ENCODE peak calls at places on chromosomes 16 and 17, in eight cellular contexts. E is fibroblast of pulmonary artery, X is AG04450, Z is tibial artery, U is GM23248, O is HCT116, N is cardiac fibroblast, H is astrocyte of the cerebellum. D is an unnamed sample.
A peak's percentile ranks its signal among the peaks of the same experiment; 100 is the strongest.

GRCh38 chr16:73125860-73126259 is 77.9 kb upstream of the ZFHX3 start:
- DNase-seq in U (peak; percentile 87), X (peak; percentile 11), Z (peak; percentile 35), O (no peak), N (peak; percentile 90), E (peak; percentile 91), H (peak; percentile 8), D (no peak)

GRCh38 chr17:76397687-76398522 is 13.5 kb downstream of the SPHK1 start:
- DNase-seq in O (peak; percentile 68), U (peak; percentile 87), H (peak; percentile 82), Z (peak; percentile 96), E (peak; percentile 91), N (peak; percentile 92), X (peak; percentile 77), D (peak; percentile 88)

GRCh38 chr16:17283022-17283421 is 187.7 kb downstream of the XYLT1 start:
- DNase-seq in Z (no peak), O (no peak), U (no peak), N (no peak), H (no peak), E (no peak), X (no peak), D (no peak)

GRCh38 chr16:84598391-84598750 is 19.5 kb downstream of the COTL1 start:
- DNase-seq in Z (no peak), H (no peak), X (no peak), N (no peak), U (no peak), O (no peak), E (no peak), D (peak; percentile 54)

GRCh38 chr17:43312011-43312410 is 78.2 kb upstream of the RNU2-1 start:
- DNase-seq in U (no peak), Z (no peak), N (no peak), H (no peak), O (no peak), X (no peak), E (no peak), D (no peak)

GRCh38 chr16:30700491-30700890 is 1.5 kb downstream of the SRCAP start:
- DNase-seq in O (no peak), E (peak; percentile 62), N (peak; percentile 72), U (peak; percentile 34), H (no peak), Z (no peak), X (no peak), D (no peak)

GRCh38 chr16:89210904-89211515 is 6.5 kb upstream of the ZNF778 start:
- DNase-seq in U (peak; percentile 66), O (no peak), Z (no peak), E (no peak), H (no peak), N (no peak), X (no peak), D (no peak)

GRCh38 chr16:28951410-28951943 is 740 bp downstream of the NFATC2IP start:
- DNase-seq in X (no peak), E (no peak), U (peak; percentile 53), Z (no peak), N (no peak), O (no peak), H (no peak), D (no peak)

GRCh38 chr17:37788531-37788930 is 43.7 kb upstream of the HNF1B start:
- DNase-seq in X (no peak), H (no peak), E (no peak), N (no peak), O (no peak), U (no peak), Z (no peak), D (no peak)

GRCh38 chr17:30396612-30397011 is 17.9 kb downstream of the CPD start:
- DNase-seq in E (no peak), H (no peak), U (no peak), X (no peak), O (no peak), N (no peak), Z (no peak), D (no peak)

GRCh38 chr17:72648702-72649101 is 443.8 kb downstream of the SLC39A11 start:
- DNase-seq in H (no peak), O (no peak), Z (no peak), X (no peak), N (no peak), U (no peak), E (no peak), D (no peak)

GRCh38 chr16:51391798-51392511 is 240.9 kb upstream of the SALL1 start:
- DNase-seq in E (peak; percentile 13), N (peak; percentile 4), H (no peak), O (no peak), X (no peak), U (no peak), Z (no peak), D (no peak)

GRCh38 chr17:64736804-64737492 is 74.8 kb upstream of the SMURF2 start:
- DNase-seq in U (peak; percentile 69), H (no peak), O (peak; percentile 61), X (peak; percentile 21), N (peak; percentile 75), E (peak; percentile 77), Z (no peak), D (peak; percentile 38)

GRCh38 chr17:81412490-81413093 is 17.3 kb downstream of the BAHCC1 start:
- DNase-seq in H (no peak), U (no peak), E (peak; percentile 73), N (peak; percentile 66), X (no peak), O (no peak), Z (no peak), D (no peak)

GRCh38 chr16:20385844-20386832 is 18.4 kb downstream of the PDILT start:
- DNase-seq in H (peak; percentile 4), U (peak; percentile 52), N (peak; percentile 59), Z (peak; percentile 28), X (peak; percentile 6), O (peak; percentile 35), E (peak; percentile 62), D (peak; percentile 58)

GRCh38 chr17:78314683-78315354 is 45.1 kb downstream of the SOCS3 start:
- DNase-seq in N (no peak), Z (no peak), U (no peak), H (no peak), O (no peak), E (no peak), X (no peak), D (no peak)
- H3K4me3 ChIP-seq in N (no peak overlapping the region), Z (peak overlapping the region; percentile 41), U (peak overlapping the region; percentile 68), H (no peak overlapping the region), O (peak overlapping the region; percentile 57), E (no peak overlapping the region), X (no peak overlapping the region), D (peak overlapping the region; percentile 39)

DNA sequence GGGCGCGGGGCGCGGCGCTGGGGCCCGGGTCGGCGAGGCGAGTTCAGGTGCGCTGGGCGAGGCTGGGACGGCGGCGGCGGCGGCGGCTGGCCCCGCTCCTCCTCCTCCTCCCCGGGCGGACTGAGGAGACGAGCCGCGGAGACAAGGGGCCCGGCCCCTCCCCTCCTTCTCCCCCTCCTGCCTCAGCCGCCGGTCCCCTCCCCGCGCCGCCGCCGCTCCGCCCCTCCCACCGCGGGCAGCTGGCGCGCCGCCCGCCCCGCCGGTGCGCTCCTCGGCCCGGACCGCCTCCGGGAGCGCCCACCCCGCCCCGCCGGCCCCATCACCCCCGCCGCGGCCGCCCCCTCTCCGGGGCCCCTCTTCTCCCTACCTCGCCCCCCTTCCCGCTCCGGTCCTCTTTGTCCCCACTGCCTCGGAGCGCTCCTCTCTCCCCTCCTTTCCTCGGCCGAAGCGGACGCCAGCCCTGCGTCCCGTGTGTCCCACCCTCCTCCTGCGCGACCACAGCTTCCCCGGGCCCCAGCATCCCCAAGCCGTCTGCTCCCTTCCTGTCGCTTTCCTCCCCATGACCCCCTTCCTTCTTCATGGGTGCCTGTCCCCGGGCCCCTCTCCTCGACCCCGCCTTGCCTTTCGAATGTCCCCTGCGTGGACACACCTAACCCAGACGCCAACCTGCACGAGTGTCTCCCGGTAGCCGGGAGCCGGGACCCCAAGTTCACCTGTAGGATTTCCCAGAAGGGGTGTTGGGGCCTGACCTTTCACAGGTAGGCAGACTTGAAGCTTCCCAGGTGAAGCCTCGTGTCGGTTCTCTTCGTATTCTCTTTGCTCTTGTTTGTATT is at the start of gene TOX3:
- DNase-seq in H (no peak), U (peak; percentile 1), X (no peak), O (no peak), E (no peak), Z (no peak), N (no peak), D (no peak)
- H3K4me3 ChIP-seq in H (peak within 1 kb of the TSS; percentile 24), U (no peak within 1 kb of the TSS), X (no peak within 1 kb of the TSS), O (no peak within 1 kb of the TSS), E (no peak within 1 kb of the TSS), Z (peak within 1 kb of the TSS; percentile 14), N (no peak within 1 kb of the TSS), D (no peak within 1 kb of the TSS)

GRCh38 chr16:52499061-52499460 is 47.9 kb downstream of the TOX3 start:
- DNase-seq in N (no peak), H (no peak), U (no peak), O (no peak), X (no peak), E (no peak), Z (no peak), D (no peak)
- H3K4me3 ChIP-seq in N (no peak overlapping the region), H (no peak overlapping the region), U (no peak overlapping the region), O (no peak overlapping the region), X (no peak overlapping the region), E (no peak overlapping the region), Z (no peak overlapping the region), D (no peak overlapping the region)

GRCh38 chr16:54281535-54282201 is 4.9 kb downstream of the IRX3 start:
- DNase-seq in H (no peak), U (no peak), X (no peak), E (no peak), O (no peak), Z (no peak), N (no peak), D (no peak)

GRCh38 chr16:54282202-54282922 is 4.2 kb downstream of the IRX3 start:
- DNase-seq in O (peak; percentile 15), E (peak; percentile 37), X (no peak), N (peak; percentile 53), Z (no peak), U (no peak), H (peak; percentile 23), D (no peak)

GRCh38 chr16:54283735-54284318 is 2.8 kb downstream of the IRX3 start:
- DNase-seq in Z (no peak), X (no peak), N (no peak), U (no peak), E (no peak), O (no peak), H (no peak), D (no peak)

GRCh38 chr16:54284319-54284930 is 2.2 kb downstream of the IRX3 start:
- DNase-seq in U (peak; percentile 47), O (no peak), X (no peak), Z (no peak), E (no peak), H (no peak), N (no peak), D (no peak)

DNA sequence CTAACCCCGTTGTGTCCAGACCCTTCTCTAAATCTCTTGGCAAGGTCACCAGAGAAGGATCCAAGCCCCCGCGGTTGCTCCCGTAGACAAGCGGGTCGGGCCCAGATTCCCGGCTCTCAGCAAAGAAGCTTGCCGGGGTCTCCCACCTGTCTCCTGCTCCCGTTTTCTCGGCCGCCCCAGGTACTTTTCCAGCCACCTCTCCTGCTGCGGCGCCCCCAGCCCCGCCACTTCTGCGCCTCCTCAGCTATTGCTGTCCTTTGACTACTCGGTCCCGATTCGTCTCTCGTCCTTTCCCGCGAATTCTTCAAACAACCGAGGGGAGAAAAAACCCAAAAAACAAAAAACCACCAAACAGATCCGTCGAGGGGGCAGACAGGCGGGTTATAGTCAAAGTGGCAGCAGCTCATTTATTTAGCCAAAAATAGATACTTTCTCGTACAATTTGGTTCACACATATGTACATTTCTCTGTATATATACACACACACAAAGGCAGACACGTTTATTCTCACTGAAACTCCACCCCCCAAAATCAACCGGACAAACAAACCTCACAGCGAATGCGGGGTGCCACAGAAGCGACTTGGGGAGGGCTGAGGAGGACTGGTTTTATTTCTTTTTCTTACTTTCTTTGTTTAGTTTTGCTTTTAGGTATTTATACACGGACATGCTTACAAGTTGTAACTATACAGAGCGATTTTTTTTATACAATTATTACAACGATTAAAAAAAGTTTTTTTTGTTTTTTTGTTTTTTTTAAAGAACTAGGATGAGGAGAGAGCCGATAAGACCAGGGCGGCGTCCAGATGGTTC is 3.5 kb downstream of the IRX3 start:
- DNase-seq in N (no peak), E (no peak), U (no peak), X (no peak), O (no peak), Z (no peak), H (no peak), D (no peak)
- H3K4me3 ChIP-seq in N (peak overlapping the region; percentile 79), E (no peak overlapping the region), U (peak overlapping the region; percentile 96), X (no peak overlapping the region), O (no peak overlapping the region), Z (no peak overlapping the region), H (peak overlapping the region; percentile 78), D (no peak overlapping the region)

D was measured in OCI-LY7.